ENCODE peak calls at places on chromosomes 4 and X, in six cellular contexts. P is stomach, R is suprapubic skin, E is tibial nerve, I is K562, N is transverse colon. F is an unnamed sample.

GRCh38 chr4:4880492-4880891 is 21.0 kb downstream of the MSX1 start:
- DNase-seq in P (no peak), R (no peak), E (no peak), I (no peak), N (no peak), F (no peak)

GRCh38 chr4:113674733-113675132 is 86.8 kb downstream of the CAMK2D start:
- DNase-seq in P (no peak), R (no peak), E (no peak), I (no peak), N (no peak), F (no peak)

GRCh38 chr4:71495454-71495853 is 156.6 kb downstream of the SLC4A4 start:
- DNase-seq in P (no peak), R (no peak), E (no peak), I (no peak), N (no peak), F (no peak)

GRCh38 chrX:51893931-51894696 is 691 bp downstream of the MAGED1 start:
- DNase-seq in P (no peak), R (no peak), E (no peak), I (no peak), N (no peak), F (peak)

GRCh38 chrX:24167719-24168472 is 18.4 kb downstream of the ZFX start:
- DNase-seq in P (no peak), R (no peak), E (no peak), I (no peak), N (no peak), F (no peak)

GRCh38 chr4:26459054-26459755 is 31.1 kb downstream of the CCKAR start:
- DNase-seq in P (no peak), R (no peak), E (no peak), I (peak), N (no peak), F (no peak)

GRCh38 chr4:25842229-25842840 is 20.5 kb downstream of the SEL1L3 start:
- DNase-seq in P (no peak), R (no peak), E (no peak), I (no peak), N (peak), F (no peak)

GRCh38 chr4:77177196-77177595 is 20.2 kb downstream of the CCNG2 start:
- DNase-seq in P (no peak), R (no peak), E (no peak), I (no peak), N (no peak), F (no peak)

GRCh38 chr4:99062120-99062519 is 26.5 kb downstream of the ADH5 start:
- DNase-seq in P (no peak), R (no peak), E (no peak), I (no peak), N (no peak), F (no peak)

GRCh38 chr4:150173854-150174398 is 95.7 kb downstream of the DCLK2 start:
- DNase-seq in P (no peak), R (no peak), E (no peak), I (no peak), N (no peak), F (no peak)

GRCh38 chr4:41602113-41602512 is 64.2 kb downstream of the LIMCH1 start:
- DNase-seq in P (no peak), R (no peak), E (no peak), I (no peak), N (no peak), F (no peak)

GRCh38 chr4:156992943-156993342 is 21.3 kb upstream of the PDGFC start:
- DNase-seq in P (no peak), R (no peak), E (no peak), I (no peak), N (no peak), F (no peak)

GRCh38 chrX:31130457-31131215 is 58.8 kb upstream of the FTHL17 start:
- DNase-seq in P (no peak), R (no peak), E (no peak), I (no peak), N (no peak), F (no peak)

GRCh38 chrX:18879144-18879543 is 104.8 kb downstream of the PHKA2 start:
- DNase-seq in P (no peak), R (no peak), E (no peak), I (no peak), N (no peak), F (no peak)

GRCh38 chrX:130347336-130347735 is 7.6 kb downstream of the SLC25A14 start:
- DNase-seq in P (no peak), R (no peak), E (no peak), I (no peak), N (no peak), F (no peak)

GRCh38 chr4:73726000-73726399 is 14.4 kb upstream of the CXCL8 start:
- DNase-seq in P (no peak), R (no peak), E (no peak), I (no peak), N (no peak), F (no peak)

GRCh38 chr4:157115613-157116340 is 39.8 kb downstream of the GLRB start:
- DNase-seq in P (no peak), R (no peak), E (no peak), I (no peak), N (no peak), F (no peak)

GRCh38 chr4:15234585-15235126 is 193.2 kb upstream of the C1QTNF7 start:
- DNase-seq in P (no peak), R (no peak), E (no peak), I (no peak), N (no peak), F (no peak)

GRCh38 chr4:21655100-21655499 is 293.5 kb downstream of the KCNIP4 start:
- DNase-seq in P (no peak), R (no peak), E (no peak), I (no peak), N (no peak), F (no peak)

GRCh38 chrX:100731441-100732281 is at the start of gene SYTL4:
- DNase-seq in P (peak), R (peak), E (peak), I (peak), N (peak), F (peak)

GRCh38 chr4:38675167-38676121 is 11.4 kb downstream of the KLF3 start:
- DNase-seq in P (peak), R (peak), E (peak), I (peak), N (peak), F (peak)

GRCh38 chr4:24322986-24323385 is 261.4 kb downstream of the DHX15 start:
- DNase-seq in P (no peak), R (no peak), E (no peak), I (no peak), N (no peak), F (no peak)

GRCh38 chr4:72076562-72076961 is 44.8 kb downstream of the NPFFR2 start:
- DNase-seq in P (no peak), R (no peak), E (no peak), I (no peak), N (no peak), F (no peak)

GRCh38 chrX:134431894-134432293 is 28.1 kb upstream of the HPRT1 start:
- DNase-seq in P (no peak), R (no peak), E (no peak), I (no peak), N (no peak), F (no peak)

GRCh38 chr4:60682901-60683300 is 517.2 kb upstream of the ADGRL3 start:
- DNase-seq in P (no peak), R (no peak), E (no peak), I (no peak), N (no peak), F (no peak)

GRCh38 chr4:17814140-17814539 is 3.4 kb downstream of the NCAPG start:
- DNase-seq in P (no peak), R (no peak), E (no peak), I (no peak), N (no peak), F (no peak)

GRCh38 chr4:145703850-145704528 is 24.0 kb downstream of the C4orf51 start:
- DNase-seq in P (no peak), R (no peak), E (no peak), I (no peak), N (no peak), F (no peak)

GRCh38 chr4:98662055-98662453 is 3.6 kb upstream of the TSPAN5 start:
- DNase-seq in P (no peak), R (no peak), E (no peak), I (no peak), N (no peak), F (no peak)

GRCh38 chrX:74080165-74080564 is 223.8 kb upstream of the ZCCHC13 start:
- DNase-seq in P (no peak), R (no peak), E (no peak), I (no peak), N (no peak), F (no peak)

GRCh38 chr4:170420255-170420693 is 330.5 kb upstream of the AADAT start:
- DNase-seq in P (no peak), R (no peak), E (no peak), I (no peak), N (no peak), F (no peak)

GRCh38 chr4:76578002-76578560 is 143.1 kb downstream of the SHROOM3 start:
- DNase-seq in P (no peak), R (no peak), E (no peak), I (no peak), N (no peak), F (no peak)

GRCh38 chrX:148500428-148501120 is at the start of gene AFF2:
- DNase-seq in P (peak), R (peak), E (no peak), I (no peak), N (no peak), F (no peak)

GRCh38 chr4:1323635-1324442 is 23.2 kb upstream of the UVSSA start:
- DNase-seq in P (no peak), R (no peak), E (no peak), I (no peak), N (no peak), F (no peak)

GRCh38 chrX:109393859-109394258 is 88.0 kb downstream of the GUCY2F start:
- DNase-seq in P (no peak), R (no peak), E (no peak), I (peak), N (no peak), F (no peak)

GRCh38 chr4:1045193-1045594 is 33.8 kb downstream of the FGFRL1 start:
- DNase-seq in P (no peak), R (no peak), E (no peak), I (no peak), N (no peak), F (peak)

DNA sequence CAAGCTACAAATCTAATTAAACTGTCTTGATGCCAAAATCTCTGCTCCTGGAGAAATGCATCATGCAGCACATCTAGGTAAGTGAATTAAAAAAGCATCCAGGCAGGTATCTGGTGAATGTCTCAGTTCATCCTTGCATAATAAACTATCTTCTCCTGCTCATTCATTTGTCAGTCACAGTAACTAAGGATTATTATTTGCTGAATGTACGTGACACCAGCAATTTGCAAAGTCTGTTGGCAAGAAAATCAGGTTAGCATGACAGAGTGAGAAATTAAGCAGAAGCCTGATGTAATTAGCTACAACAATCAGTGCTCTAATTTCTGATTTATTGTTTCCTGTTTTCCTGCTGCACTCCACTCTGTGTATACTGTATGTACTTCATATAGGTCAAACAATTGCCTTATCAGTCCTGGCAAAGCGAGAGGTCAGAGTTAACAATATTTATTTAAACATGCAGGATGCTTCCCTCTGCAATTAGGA is 213.6 kb downstream of the FBXO8 start:
- DNase-seq in P (no peak), R (no peak), E (no peak), I (no peak), N (no peak), F (no peak)
- TF ChIP-seq EP300 in P (no peak), R (no peak), E (no peak), I (no peak), N (no peak), F (no peak)

DNA sequence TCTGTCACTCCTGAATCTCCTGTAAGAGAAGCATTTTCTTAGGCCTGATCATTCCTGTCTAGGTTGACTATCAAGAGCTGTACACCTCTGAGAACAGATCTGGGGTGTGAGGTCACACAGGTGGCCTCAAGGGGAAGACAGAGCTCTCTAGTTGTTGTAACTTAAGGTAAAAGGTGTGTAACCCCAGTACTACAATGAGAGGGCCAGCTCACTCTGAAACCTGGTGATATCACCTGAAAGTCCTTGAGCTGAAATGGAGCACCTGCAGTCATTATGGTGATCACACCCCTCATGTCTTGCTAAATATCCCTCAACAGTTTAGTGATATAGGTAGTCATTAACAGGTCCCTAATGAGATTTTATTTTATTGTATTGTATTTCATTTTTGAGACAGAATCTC is 8.8 kb upstream of the FAM9C start:
- DNase-seq in P (no peak), R (no peak), E (no peak), I (no peak), N (no peak), F (no peak)
- TF ChIP-seq EP300 in P (no peak), R (no peak), E (no peak), I (no peak), N (no peak), F (no peak)

GRCh38 chr4:185395255-185395955 is at the start of gene LRP2BP:
- DNase-seq in P (no peak), R (no peak), E (no peak), I (no peak), N (no peak), F (no peak)

GRCh38 chr4:185396724-185397402 is at the start of gene ANKRD37:
- DNase-seq in P (peak), R (peak), E (no peak), I (no peak), N (peak), F (no peak)

GRCh38 chr4:185398618-185399017 is 2.0 kb downstream of the ANKRD37 start:
- DNase-seq in P (no peak), R (no peak), E (no peak), I (no peak), N (no peak), F (no peak)

GRCh38 chr4:185394568-185395254 is 1.0 kb downstream of the LRP2BP start:
- DNase-seq in P (no peak), R (no peak), E (no peak), I (peak), N (no peak), F (no peak)

DNA sequence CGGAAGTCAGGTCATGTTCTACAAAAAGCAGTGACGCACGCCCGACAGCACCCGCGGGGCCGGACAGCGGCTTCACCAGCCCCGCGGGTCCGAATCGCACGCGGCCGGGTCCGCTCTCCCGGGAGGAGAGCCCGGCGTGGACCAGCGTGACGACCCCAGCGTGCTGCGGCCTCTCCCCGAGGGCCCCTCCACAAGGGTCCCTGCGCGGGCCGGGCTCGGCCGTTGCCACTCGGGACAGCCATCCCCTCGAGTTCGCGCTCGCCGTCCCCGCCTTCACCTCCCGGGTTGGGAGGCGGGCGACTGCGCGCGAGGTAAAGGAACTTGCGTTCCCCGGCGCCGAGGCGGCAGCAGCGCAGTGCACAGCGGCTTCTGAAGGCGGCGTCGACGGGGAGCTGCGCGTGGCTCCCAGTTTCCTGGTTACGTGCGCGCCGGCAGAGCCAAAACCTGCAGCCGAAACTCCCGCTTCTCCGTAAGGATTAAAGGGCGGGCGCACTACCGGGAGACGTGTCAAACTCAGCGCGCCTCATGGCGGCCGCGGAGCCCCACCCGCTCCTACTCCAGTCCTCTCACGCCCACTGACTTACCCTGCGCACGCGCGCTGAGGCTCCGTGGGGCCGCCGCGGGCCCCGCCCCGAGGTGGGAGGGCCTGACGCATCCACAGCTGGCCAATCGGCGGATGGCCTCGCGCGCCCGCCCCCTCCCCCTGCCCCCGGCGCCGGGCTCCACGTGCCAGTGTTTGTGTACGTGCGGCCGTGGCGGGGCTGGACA is 416 bp upstream of the LRP2BP start:
- DNase-seq in P (peak), R (peak), E (peak), I (peak), N (peak), F (peak)
- TF ChIP-seq EP300 in P (peak), R (no peak), E (peak), I (no peak), N (no peak), F (peak)

GRCh38 chr4:120693817-120694216 is 228.7 kb downstream of the PRDM5 start:
- DNase-seq in P (no peak), R (no peak), E (no peak), I (no peak), N (no peak), F (no peak)

GRCh38 chr4:120691106-120691505 is 231.4 kb downstream of the PRDM5 start:
- DNase-seq in P (no peak), R (no peak), E (no peak), I (no peak), N (no peak), F (no peak)

GRCh38 chr4:120694973-120695372 is 227.6 kb downstream of the PRDM5 start:
- DNase-seq in P (no peak), R (no peak), E (no peak), I (no peak), N (peak), F (peak)

GRCh38 chr4:120691536-120691935 is 231.0 kb downstream of the PRDM5 start:
- DNase-seq in P (no peak), R (no peak), E (no peak), I (no peak), N (no peak), F (no peak)

DNA sequence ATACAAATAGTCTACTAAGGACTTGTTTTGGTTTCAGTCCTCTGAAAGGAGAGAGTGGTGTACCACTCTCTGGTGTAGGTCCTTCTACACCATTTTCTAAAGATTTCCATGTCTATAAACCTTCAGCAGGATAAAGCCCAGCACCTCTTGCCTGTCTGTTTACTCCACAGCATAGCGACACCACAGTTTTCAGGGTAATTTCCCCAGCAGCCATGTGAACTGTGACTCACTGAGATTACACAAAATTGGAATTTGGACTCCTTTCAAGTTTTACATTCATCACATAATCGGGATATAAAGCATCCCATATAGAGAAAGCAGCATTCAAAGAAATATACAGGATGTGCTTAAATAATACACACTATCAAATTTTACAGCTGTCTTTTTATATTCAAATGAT is 229.6 kb downstream of the PRDM5 start:
- DNase-seq in P (no peak), R (no peak), E (no peak), I (no peak), N (peak), F (no peak)
- TF ChIP-seq EP300 in P (no peak), R (no peak), E (no peak), I (no peak), N (no peak), F (no peak)

F was measured in sigmoid colon.